ENCODE peak calls at places on chromosomes 3 and 15, in four cellular contexts. H is K562, S is GM12878, F is HepG2. B is an unnamed sample.

GRCh38 chr3:66406186-66406585 is 94.6 kb downstream of the LRIG1 start:
- DNase-seq in F (no peak), S (no peak), H (no peak), B (no peak)

GRCh38 chr3:98805571-98805970 is 42.4 kb downstream of the ST3GAL6 start:
- DNase-seq in S (no peak), H (no peak), F (no peak), B (no peak)

GRCh38 chr3:14000556-14000955 is 120.7 kb upstream of the WNT7A start:
- DNase-seq in F (no peak), S (no peak), H (no peak), B (no peak)

GRCh38 chr3:185820973-185821758 is 3.7 kb downstream of the IGF2BP2 start:
- DNase-seq in F (peak), H (no peak), S (no peak), B (no peak)

GRCh38 chr15:39230205-39230916 is 350.5 kb upstream of the THBS1 start:
- DNase-seq in H (no peak), S (no peak), F (no peak), B (no peak)

GRCh38 chr15:73968461-73968860 is 23.6 kb downstream of the STOML1 start:
- DNase-seq in H (no peak), F (no peak), S (no peak), B (no peak)

GRCh38 chr15:31392761-31393401 is 66.2 kb downstream of the KLF13 start:
- DNase-seq in F (no peak), H (peak), S (no peak), B (no peak)

GRCh38 chr15:67148196-67148701 is 82.8 kb downstream of the SMAD3 start:
- DNase-seq in S (no peak), F (peak), H (no peak), B (no peak)

GRCh38 chr3:194265505-194265892 is 85.6 kb downstream of the CPN2 start:
- DNase-seq in F (no peak), S (no peak), H (no peak), B (no peak)

GRCh38 chr15:96802870-96803269 is 472.4 kb downstream of the NR2F2 start:
- DNase-seq in F (no peak), H (no peak), S (no peak), B (no peak)

GRCh38 chr3:18841422-18842343 is 306.6 kb upstream of the KCNH8 start:
- DNase-seq in F (no peak), H (no peak), S (no peak), B (no peak)

GRCh38 chr3:11230125-11230524 is 42.1 kb upstream of the ATG7 start:
- DNase-seq in S (no peak), F (no peak), H (no peak), B (no peak)
- TF ChIP-seq TARDBP in S (no peak), F (no peak), H (no peak), B (no peak)

GRCh38 chr15:69679623-69680228 is 227.1 kb downstream of the RPLP1 start:
- DNase-seq in H (no peak), S (peak), F (no peak), B (no peak)
- TF ChIP-seq SP1 in H (no peak), S (peak), F (no peak), B (no peak)

GRCh38 chr3:125394406-125394805 is 19.3 kb upstream of the ZNF148 start:
- DNase-seq in H (no peak), S (no peak), F (peak), B (no peak)
- TF ChIP-seq FOXM1 in H (no peak), S (no peak), F (no peak), B (no peak)

GRCh38 chr15:70375586-70375985 is 277.9 kb upstream of the TLE3 start:
- DNase-seq in H (no peak), S (no peak), F (no peak), B (no peak)
- TF ChIP-seq TARDBP in H (no peak), S (no peak), F (no peak), B (no peak)

GRCh38 chr3:123096701-123097100 is 29.9 kb downstream of the PDIA5 start:
- DNase-seq in H (no peak), S (no peak), F (no peak), B (no peak)
- TF ChIP-seq SP1 in H (no peak), S (no peak), F (no peak), B (no peak)

B was measured in HEK293T.